ENCODE peak calls at places on chromosomes 7 and 10, in five cellular contexts. One of them, this sample, is unnamed.

GRCh38 chr7:142445019-142445686 is 187.3 kb upstream of the PRSS58 start:
- DNase-seq in Peyer's patch: no peak
- DNase-seq in A549: no peak
- DNase-seq in heart left ventricle: no peak
- DNase-seq in K562: no peak
- DNase-seq in this sample: no peak

GRCh38 chr10:46523881-46524470 is 32.5 kb downstream of the GPRIN2 start:
- DNase-seq in Peyer's patch: peak; percentile 42
- DNase-seq in A549: peak; percentile 98
- DNase-seq in heart left ventricle: no peak
- DNase-seq in K562: no peak
- DNase-seq in this sample: peak; percentile 65

GRCh38 chr10:124669141-124669823 is 74.9 kb downstream of the FAM53B start:
- DNase-seq in heart left ventricle: no peak
- DNase-seq in A549: no peak
- DNase-seq in K562: no peak
- DNase-seq in Peyer's patch: no peak
- DNase-seq in this sample: no peak

GRCh38 chr7:101554584-101555268 is 74.4 kb downstream of the MYL10 start:
- DNase-seq in Peyer's patch: peak; percentile 23
- DNase-seq in K562: no peak
- DNase-seq in heart left ventricle: peak; percentile 33
- DNase-seq in A549: no peak
- DNase-seq in this sample: no peak

GRCh38 chr10:18104223-18104872 is 35.9 kb upstream of the CACNB2 start:
- DNase-seq in A549: peak; percentile 52
- DNase-seq in Peyer's patch: peak; percentile 75
- DNase-seq in K562: peak; percentile 20
- DNase-seq in heart left ventricle: no peak
- DNase-seq in this sample: peak; percentile 4

GRCh38 chr10:49023752-49024151 is 84.1 kb upstream of the LRRC18 start:
- DNase-seq in heart left ventricle: no peak
- DNase-seq in K562: no peak
- DNase-seq in A549: no peak
- DNase-seq in Peyer's patch: no peak
- DNase-seq in this sample: no peak

GRCh38 chr7:133434246-133434865 is 181.5 kb downstream of the EXOC4 start:
- DNase-seq in A549: peak; percentile 7
- DNase-seq in heart left ventricle: no peak
- DNase-seq in K562: peak; percentile 39
- DNase-seq in Peyer's patch: no peak
- DNase-seq in this sample: no peak

GRCh38 chr10:124362572-124362971 is 56.2 kb downstream of the OAT start:
- DNase-seq in A549: no peak
- DNase-seq in Peyer's patch: no peak
- DNase-seq in heart left ventricle: no peak
- DNase-seq in K562: no peak
- DNase-seq in this sample: no peak

GRCh38 chr10:23362879-23363787 is 18.5 kb upstream of the C10orf67 start:
- DNase-seq in heart left ventricle: no peak
- DNase-seq in A549: no peak
- DNase-seq in Peyer's patch: no peak
- DNase-seq in K562: no peak
- DNase-seq in this sample: no peak

GRCh38 chr7:74221713-74222112 is 11.9 kb downstream of the LAT2 start:
- DNase-seq in A549: no peak
- DNase-seq in heart left ventricle: no peak
- DNase-seq in K562: no peak
- DNase-seq in Peyer's patch: no peak
- DNase-seq in this sample: no peak

GRCh38 chr7:74220229-74220628 is 10.4 kb downstream of the LAT2 start:
- DNase-seq in heart left ventricle: no peak
- DNase-seq in Peyer's patch: no peak
- DNase-seq in K562: no peak
- DNase-seq in A549: no peak
- DNase-seq in this sample: no peak

GRCh38 chr7:74217455-74218342 is 7.9 kb downstream of the LAT2 start:
- DNase-seq in K562: no peak
- DNase-seq in A549: no peak
- DNase-seq in Peyer's patch: peak; percentile 72
- DNase-seq in heart left ventricle: peak; percentile 51
- DNase-seq in this sample: no peak

GRCh38 chr7:74218343-74218698 is 8.5 kb downstream of the LAT2 start:
- DNase-seq in Peyer's patch: no peak
- DNase-seq in A549: no peak
- DNase-seq in heart left ventricle: no peak
- DNase-seq in K562: no peak
- DNase-seq in this sample: no peak

GRCh38 chr7:74219416-74219815 is 9.6 kb downstream of the LAT2 start:
- DNase-seq in A549: no peak
- DNase-seq in Peyer's patch: no peak
- DNase-seq in K562: no peak
- DNase-seq in heart left ventricle: no peak
- DNase-seq in this sample: no peak
- TF ChIP-seq POLR2A in A549: no peak
- TF ChIP-seq POLR2A in Peyer's patch: no peak
- TF ChIP-seq POLR2A in K562: no peak
- TF ChIP-seq POLR2A in heart left ventricle: no peak
- TF ChIP-seq POLR2A in this sample: no peak

DNA sequence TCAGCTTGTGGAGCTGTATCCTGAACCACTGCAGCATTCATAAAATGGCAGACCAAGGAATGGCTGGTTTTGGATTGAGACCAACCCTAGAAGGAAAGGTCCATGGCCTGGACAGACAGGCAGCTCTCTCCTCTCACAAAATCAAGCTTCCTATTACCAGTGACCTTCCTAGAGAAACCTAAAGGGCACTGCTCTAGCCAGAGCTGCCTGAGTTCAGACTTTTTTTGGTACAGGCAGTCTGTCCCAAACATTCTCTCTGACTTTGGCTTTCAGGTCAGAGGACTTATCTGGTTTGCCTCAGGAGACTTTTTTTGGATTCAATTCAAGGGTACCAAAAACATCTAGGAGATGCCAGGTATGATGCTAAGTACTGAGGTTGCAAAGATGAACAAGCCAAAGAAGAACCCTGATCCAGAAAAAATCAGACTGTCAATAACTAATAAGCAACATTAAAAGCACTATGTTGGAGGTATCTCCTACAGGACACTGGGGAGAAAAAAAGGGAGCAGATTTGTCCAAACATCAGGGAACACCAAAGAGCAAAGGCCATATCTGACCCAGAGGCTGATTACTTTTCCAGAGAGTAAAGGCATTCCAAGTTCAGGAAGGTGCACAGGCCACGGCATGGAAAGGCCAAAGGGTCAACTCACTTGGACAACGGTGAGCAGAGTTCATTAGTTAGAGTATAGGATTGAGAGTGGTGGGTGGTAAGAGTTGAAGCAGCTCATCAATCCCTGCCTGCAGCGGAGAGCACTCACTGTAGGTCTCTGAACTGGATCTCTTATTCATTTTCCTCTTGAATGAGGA is 169.0 kb downstream of the CPEB3 start:
- DNase-seq in Peyer's patch: no peak
- DNase-seq in A549: no peak
- DNase-seq in K562: no peak
- DNase-seq in heart left ventricle: no peak
- DNase-seq in this sample: no peak
- TF ChIP-seq POLR2A in Peyer's patch: no peak
- TF ChIP-seq POLR2A in A549: no peak
- TF ChIP-seq POLR2A in K562: no peak
- TF ChIP-seq POLR2A in heart left ventricle: no peak
- TF ChIP-seq POLR2A in this sample: no peak

DNA sequence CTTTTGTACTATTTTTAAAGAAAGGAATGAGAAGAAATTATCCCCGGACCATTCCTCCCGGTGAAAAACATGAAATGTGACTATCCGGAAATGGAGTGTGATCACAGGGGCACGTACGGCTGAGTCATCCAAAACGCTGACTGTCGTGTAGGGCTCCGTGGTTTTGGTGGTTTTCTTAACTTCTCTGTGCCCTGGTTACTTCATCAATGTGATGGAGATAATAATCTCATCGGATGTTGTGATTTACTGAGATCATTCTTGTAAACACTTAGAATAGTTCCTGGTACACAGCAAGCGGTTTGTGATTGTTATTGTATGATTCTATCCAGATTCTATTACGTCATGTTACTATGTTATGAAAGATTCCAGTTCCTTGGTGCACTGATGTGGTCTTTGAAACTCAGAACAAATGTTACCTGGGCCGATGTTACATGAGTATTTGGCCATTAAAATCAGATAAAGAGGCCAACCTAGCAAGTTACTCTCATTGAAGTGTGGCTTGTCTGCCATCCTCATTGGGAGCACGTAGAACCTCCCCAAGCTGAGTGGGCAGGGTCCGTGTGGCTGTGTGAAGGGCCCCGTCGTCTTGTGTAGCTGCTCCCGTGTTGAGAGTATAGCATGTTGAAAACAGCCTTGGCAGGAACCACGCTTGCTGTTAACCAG is 99.5 kb downstream of the CAMK1D start:
- DNase-seq in A549: peak; percentile 75
- DNase-seq in Peyer's patch: peak; percentile 77
- DNase-seq in K562: no peak
- DNase-seq in heart left ventricle: no peak
- DNase-seq in this sample: peak; percentile 70
- TF ChIP-seq POLR2A in A549: no peak
- TF ChIP-seq POLR2A in Peyer's patch: no peak
- TF ChIP-seq POLR2A in K562: no peak
- TF ChIP-seq POLR2A in heart left ventricle: no peak
- TF ChIP-seq POLR2A in this sample: no peak

GRCh38 chr7:130069978-130070899 is at the start of gene KLHDC10:
- DNase-seq in K562: peak; percentile 99
- DNase-seq in Peyer's patch: peak; percentile 99
- DNase-seq in A549: peak; percentile 99
- DNase-seq in heart left ventricle: peak; percentile 98
- DNase-seq in this sample: peak; percentile 81
- TF ChIP-seq POLR2A in K562: peak; percentile 91
- TF ChIP-seq POLR2A in Peyer's patch: peak; percentile 38
- TF ChIP-seq POLR2A in A549: peak; percentile 50
- TF ChIP-seq POLR2A in heart left ventricle: no peak
- TF ChIP-seq POLR2A in this sample: peak; percentile 63

This sample was measured in H54.